ENCODE peak calls at places on chromosomes 2 and 18, in four cellular contexts. G is IMR-90, B is H9, N is H1. H is an unnamed sample.

GRCh38 chr2:62794791-62795190 is 89.3 kb downstream of the EHBP1 start:
- DNase-seq in B (no peak), G (peak; percentile 35), N (no peak), H (no peak)

GRCh38 chr18:76098728-76099514 is 396.1 kb downstream of the ZNF516 start:
- DNase-seq in N (no peak), B (no peak), G (no peak), H (peak; percentile 23)

GRCh38 chr2:189685540-189686229 is 11.2 kb downstream of the ANKAR start:
- DNase-seq in B (peak; percentile 43), G (peak; percentile 78), N (no peak), H (no peak)

GRCh38 chr18:55144226-55144625 is 185.0 kb upstream of the CCDC68 start:
- DNase-seq in G (no peak), N (no peak), B (no peak), H (no peak)

GRCh38 chr2:176211110-176211509 is 22.6 kb downstream of the HOXD1 start:
- DNase-seq in B (no peak), G (no peak), N (no peak), H (no peak)

GRCh38 chr18:73352546-73352945 is 484.8 kb upstream of the NETO1 start:
- DNase-seq in B (no peak), G (peak; percentile 2), N (no peak), H (peak; percentile 8)

GRCh38 chr2:190637903-190638618 is 10.8 kb upstream of the NAB1 start:
- DNase-seq in N (no peak), G (no peak), B (no peak), H (no peak)

GRCh38 chr2:234512884-234513669 is 16.2 kb upstream of the ARL4C start:
- DNase-seq in N (no peak), G (peak; percentile 59), B (no peak), H (no peak)

GRCh38 chr18:13420969-13421686 is 202.6 kb downstream of the LDLRAD4 start:
- DNase-seq in G (no peak), N (no peak), B (no peak), H (no peak)

GRCh38 chr2:231672617-231673347 is 35.5 kb upstream of the PTMA start:
- DNase-seq in N (no peak), G (peak; percentile 32), B (peak; percentile 94), H (peak; percentile 93)

GRCh38 chr18:62683935-62684334 is 31.4 kb upstream of the PHLPP1 start:
- DNase-seq in B (no peak), G (no peak), N (no peak), H (peak; percentile 69)

GRCh38 chr2:224220581-224221255 is 181.2 kb downstream of the FAM124B start:
- DNase-seq in N (no peak), G (peak; percentile 55), B (no peak), H (peak; percentile 36)

GRCh38 chr2:23509593-23510295 is 124.8 kb downstream of the KLHL29 start:
- DNase-seq in B (no peak), N (no peak), G (no peak), H (no peak)

GRCh38 chr2:121038831-121039230 is 246.2 kb downstream of the TFCP2L1 start:
- DNase-seq in N (no peak), G (no peak), B (peak; percentile 45), H (no peak)

GRCh38 chr2:135144343-135144742 is 92.3 kb downstream of the RAB3GAP1 start:
- DNase-seq in B (no peak), G (no peak), N (no peak), H (no peak)

GRCh38 chr2:134926231-134926931 is 7.8 kb downstream of the CCNT2 start:
- DNase-seq in G (peak; percentile 20), N (no peak), B (no peak), H (peak; percentile 28)

GRCh38 chr2:152648336-152648735 is 68.9 kb downstream of the PRPF40A start:
- DNase-seq in B (no peak), G (peak; percentile 32), N (no peak), H (no peak)

GRCh38 chr18:55510809-55511208 is 77.2 kb downstream of the TCF4 start:
- DNase-seq in G (peak; percentile 92), N (no peak), B (no peak), H (no peak)

GRCh38 chr2:41597672-41598071 is 450.1 kb upstream of the PKDCC start:
- DNase-seq in G (no peak), B (no peak), N (no peak), H (no peak)

GRCh38 chr2:221322741-221323140 is 249.4 kb downstream of the EPHA4 start:
- DNase-seq in G (no peak), B (no peak), N (no peak), H (no peak)

GRCh38 chr18:69757733-69758132 is 189.9 kb downstream of the CD226 start:
- DNase-seq in G (peak; percentile 66), B (peak; percentile 43), N (no peak), H (peak; percentile 67)

GRCh38 chr2:55961318-55961911 is 37.8 kb upstream of the EFEMP1 start:
- DNase-seq in N (no peak), B (no peak), G (peak; percentile 66), H (peak; percentile 44)

GRCh38 chr18:68418881-68419280 is 296.0 kb downstream of the TMX3 start:
- DNase-seq in N (no peak), B (no peak), G (peak; percentile 93), H (no peak)

GRCh38 chr2:121530210-121530562 is 494 bp upstream of the RNU4ATAC start:
- DNase-seq in G (peak; percentile 70), N (peak; percentile 47), B (peak; percentile 89), H (peak; percentile 89)

GRCh38 chr2:233772583-233772982 is 5.5 kb upstream of the MROH2A start:
- DNase-seq in N (no peak), G (no peak), B (no peak), H (no peak)

GRCh38 chr2:28626891-28627421 is 124.7 kb upstream of the PPP1CB start:
- DNase-seq in G (peak; percentile 77), B (no peak), N (no peak), H (no peak)

GRCh38 chr2:38274286-38275276 is 102.5 kb downstream of the ATL2 start:
- DNase-seq in N (no peak), G (peak; percentile 87), B (no peak), H (peak; percentile 83)

GRCh38 chr18:57819671-57820460 is 16.8 kb upstream of the ATP8B1 start:
- DNase-seq in B (no peak), G (peak; percentile 95), N (no peak), H (peak; percentile 79)

GRCh38 chr18:48855422-48856377 is 95.1 kb downstream of the SMAD7 start:
- DNase-seq in G (no peak), N (no peak), B (no peak), H (no peak)

GRCh38 chr2:16351541-16351940 is 314.1 kb downstream of the CYRIA start:
- DNase-seq in G (no peak), N (no peak), B (no peak), H (no peak)

GRCh38 chr18:36535202-36535935 is 237.9 kb downstream of the FHOD3 start:
- DNase-seq in G (no peak), N (no peak), B (peak; percentile 17), H (no peak)

DNA sequence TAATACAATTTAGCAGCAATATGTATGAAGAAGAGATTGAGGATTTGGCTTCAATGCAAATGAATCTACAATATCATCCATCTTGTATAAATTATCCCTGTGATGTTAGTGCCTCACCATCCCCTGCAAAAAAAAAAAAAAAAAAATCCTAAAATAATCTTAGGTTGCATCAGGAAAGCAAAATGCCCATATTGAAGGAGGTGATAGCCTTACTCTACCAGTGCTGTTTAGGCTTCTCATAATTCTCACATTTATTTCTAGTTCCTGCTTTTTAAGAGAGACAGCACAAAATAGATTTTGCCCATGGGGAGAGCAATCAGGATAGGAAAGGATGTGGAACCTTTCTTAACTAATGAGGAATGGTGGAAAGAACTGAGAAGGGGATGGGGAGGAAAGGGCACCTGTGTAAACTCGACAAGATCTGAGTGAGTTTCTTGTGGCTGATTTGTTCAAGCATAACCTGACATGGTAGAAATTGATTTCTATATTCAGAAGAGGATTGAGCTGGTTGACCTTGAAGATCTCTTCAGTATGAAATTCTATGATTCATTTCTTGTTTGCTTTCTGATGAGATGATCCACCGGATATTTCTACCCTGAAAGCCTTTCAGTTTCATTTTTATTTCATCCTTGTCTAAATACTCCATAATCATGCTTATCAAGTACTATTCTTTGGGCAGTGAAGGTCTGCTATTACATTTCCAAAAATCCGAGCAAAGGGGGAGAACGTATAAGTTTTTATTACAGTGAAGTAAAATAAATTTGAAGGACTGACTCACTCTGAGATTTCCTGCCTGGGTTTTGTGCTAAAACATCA is 391.2 kb downstream of the PTPRM start:
- DNase-seq in N (no peak), G (peak; percentile 52), B (no peak), H (no peak)
- H3K27ac ChIP-seq in N (no peak overlapping the region), G (peak overlapping the region; percentile 65), B (no peak overlapping the region), H (no peak overlapping the region)

GRCh38 chr2:30872797-30873196 is 65.6 kb upstream of the CAPN13 start:
- DNase-seq in B (no peak), G (no peak), N (no peak), H (no peak)

GRCh38 chr2:30867385-30867784 is 60.1 kb upstream of the CAPN13 start:
- DNase-seq in G (no peak), N (no peak), B (no peak), H (no peak)

GRCh38 chr2:30871440-30871839 is 64.2 kb upstream of the CAPN13 start:
- DNase-seq in G (no peak), B (no peak), N (no peak), H (peak; percentile 19)

GRCh38 chr2:30871980-30872789 is 64.9 kb upstream of the CAPN13 start:
- DNase-seq in N (peak; percentile 23), B (no peak), G (no peak), H (peak; percentile 74)

DNA sequence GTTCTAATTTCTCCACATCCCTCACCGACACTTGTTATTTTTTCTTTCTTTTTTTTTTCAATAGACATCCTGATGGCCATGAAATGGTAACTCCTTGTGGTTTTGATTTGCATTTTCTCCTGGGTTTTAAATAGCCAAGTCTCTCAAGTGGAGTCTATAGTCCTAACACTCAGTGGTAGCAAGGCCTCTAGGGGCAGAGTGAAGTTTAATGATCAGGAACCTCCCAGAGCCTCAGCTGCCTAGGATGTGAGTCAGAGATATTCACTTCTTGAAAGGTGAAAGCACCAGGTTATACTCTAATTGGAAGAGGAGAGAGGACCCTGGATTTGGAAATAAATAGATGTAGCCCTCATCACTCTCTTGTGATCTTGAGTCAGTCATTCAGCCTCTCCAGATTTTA is 62.7 kb upstream of the CAPN13 start:
- DNase-seq in B (no peak), N (no peak), G (no peak), H (peak; percentile 50)
- H4K5ac ChIP-seq in B (no peak overlapping the region), N (no peak overlapping the region), G (no peak overlapping the region), H (no peak overlapping the region)

GRCh38 chr2:36951574-36951973 is 14.8 kb downstream of the STRN start:
- DNase-seq in N (no peak), G (peak; percentile 59), B (no peak), H (no peak)
- H3K27ac ChIP-seq in N (no peak overlapping the region), G (no peak overlapping the region), B (no peak overlapping the region), H (no peak overlapping the region)

GRCh38 chr2:109157563-109158105 is 28.6 kb downstream of the SH3RF3 start:
- DNase-seq in B (no peak), N (no peak), G (no peak), H (no peak)

GRCh38 chr2:109158237-109158636 is 29.2 kb downstream of the SH3RF3 start:
- DNase-seq in N (no peak), G (no peak), B (no peak), H (no peak)

GRCh38 chr2:109159096-109159495 is 30.1 kb downstream of the SH3RF3 start:
- DNase-seq in B (no peak), G (no peak), N (no peak), H (no peak)

GRCh38 chr2:109154226-109154625 is 25.2 kb downstream of the SH3RF3 start:
- DNase-seq in B (no peak), G (no peak), N (no peak), H (no peak)

DNA sequence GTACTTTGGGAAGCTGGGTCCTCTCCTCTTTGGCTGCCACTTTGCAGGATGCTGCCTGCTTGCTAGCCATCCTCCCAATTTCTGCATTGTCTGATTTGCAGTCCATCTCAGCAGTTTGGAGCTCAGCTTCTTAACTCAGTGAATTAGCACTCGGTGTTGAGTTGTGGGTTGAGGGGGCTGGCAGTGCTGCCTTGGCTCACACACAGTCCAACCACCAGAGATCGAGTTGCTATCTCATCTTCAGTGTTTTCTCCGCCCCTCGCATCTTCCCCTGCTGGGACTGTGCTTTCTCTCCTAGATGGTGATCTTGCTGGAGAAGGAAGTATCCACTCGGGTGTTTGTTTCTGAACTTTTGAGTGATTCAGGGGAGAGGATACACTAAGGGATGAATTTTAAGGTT is 27.0 kb downstream of the SH3RF3 start:
- DNase-seq in B (no peak), N (no peak), G (no peak), H (peak; percentile 34)
- H4K5ac ChIP-seq in B (no peak overlapping the region), N (no peak overlapping the region), G (peak overlapping the region; percentile 39), H (no peak overlapping the region)